ENCODE peak calls at places on chromosomes 3 and 15, in nine cellular contexts. S, U, W, T, F, H, O, Y and Z are unnamed samples.

GRCh38 chr3:51722362-51722761 is 15.5 kb downstream of the GRM2 start:
- DNase-seq in O (no peak), T (no peak), U (no peak), S (no peak), H (no peak), F (no peak), W (no peak), Y (no peak), Z (no peak)

GRCh38 chr3:151946606-151947005 is 73.2 kb downstream of the SUCNR1 start:
- DNase-seq in Y (no peak), T (no peak), O (no peak), U (no peak), S (no peak), F (no peak), H (no peak), W (no peak), Z (no peak)

GRCh38 chr3:187473778-187474406 is 105.7 kb downstream of the RTP4 start:
- DNase-seq in F (no peak), O (no peak), H (no peak), Y (no peak), W (no peak), S (no peak), T (no peak), U (no peak), Z (no peak)

GRCh38 chr3:183227586-183227985 is 25.5 kb upstream of the B3GNT5 start:
- DNase-seq in S (no peak), H (no peak), U (no peak), T (no peak), Y (no peak), F (no peak), O (no peak), W (no peak), Z (no peak)

GRCh38 chr15:74725241-74725774 is at the start of gene CYP1A1:
- DNase-seq in H (peak), U (no peak), T (no peak), Y (peak), W (no peak), S (peak), F (peak), O (no peak), Z (no peak)

GRCh38 chr3:192092388-192093005 is 631.5 kb downstream of the PYDC2 start:
- DNase-seq in Y (no peak), T (no peak), S (no peak), F (no peak), W (no peak), O (no peak), H (no peak), U (no peak), Z (no peak)

GRCh38 chr3:39910828-39911464 is 101.5 kb downstream of the MYRIP start:
- DNase-seq in U (no peak), F (no peak), O (no peak), H (no peak), T (no peak), W (no peak), S (no peak), Y (no peak), Z (no peak)

GRCh38 chr3:114299421-114299820 is 5.6 kb downstream of the TIGIT start:
- DNase-seq in T (no peak), F (peak), Y (peak), H (no peak), W (no peak), O (no peak), S (peak), U (no peak), Z (no peak)

GRCh38 chr3:481680-482079 is 285.1 kb downstream of the CHL1 start:
- DNase-seq in S (no peak), T (peak), H (no peak), O (no peak), F (no peak), W (no peak), U (no peak), Y (no peak), Z (no peak)

GRCh38 chr3:116140100-116140689 is 305.1 kb downstream of the LSAMP start:
- DNase-seq in U (no peak), T (peak), S (peak), F (no peak), Y (peak), W (no peak), O (no peak), H (peak), Z (no peak)

GRCh38 chr3:105719791-105720190 is 149.0 kb downstream of the CBLB start:
- DNase-seq in S (no peak), W (peak), F (no peak), H (no peak), U (no peak), O (no peak), Y (no peak), T (no peak), Z (no peak)

GRCh38 chr15:57732526-57733331 is 26.2 kb downstream of the POLR2M start:
- DNase-seq in S (peak), Y (no peak), W (no peak), T (peak), U (no peak), O (no peak), F (peak), H (peak), Z (no peak)

GRCh38 chr15:44082558-44083151 is 112.4 kb downstream of the FRMD5 start:
- DNase-seq in S (no peak), H (no peak), U (no peak), W (no peak), O (no peak), Y (no peak), F (no peak), T (no peak), Z (no peak)

GRCh38 chr3:136255672-136256406 is 5.7 kb downstream of the PCCB start:
- DNase-seq in W (no peak), F (no peak), H (peak), S (no peak), Y (peak), O (no peak), U (no peak), T (no peak), Z (no peak)

GRCh38 chr3:128555098-128555825 is 62.3 kb upstream of the GATA2 start:
- DNase-seq in U (no peak), H (no peak), S (no peak), W (no peak), T (no peak), Y (no peak), O (no peak), F (no peak), Z (no peak)

GRCh38 chr3:58657571-58658141 is 8.9 kb downstream of the FAM3D start:
- DNase-seq in U (no peak), Y (no peak), S (no peak), W (no peak), O (no peak), F (no peak), H (no peak), T (no peak), Z (no peak)

GRCh38 chr15:89553632-89554031 is 21.6 kb upstream of the TICRR start:
- DNase-seq in W (no peak), S (no peak), T (no peak), O (no peak), F (no peak), U (no peak), Y (no peak), H (no peak), Z (no peak)

GRCh38 chr15:66912001-66912400 is 153.4 kb upstream of the SMAD3 start:
- DNase-seq in T (no peak), S (no peak), H (no peak), O (no peak), Y (no peak), U (no peak), F (peak), W (no peak), Z (no peak)

GRCh38 chr3:190127207-190127606 is 6.5 kb upstream of the P3H2 start:
- DNase-seq in F (no peak), S (no peak), T (no peak), Y (no peak), U (no peak), H (no peak), W (no peak), O (no peak), Z (no peak)

GRCh38 chr3:39149059-39149455 is 4.3 kb downstream of the CSRNP1 start:
- DNase-seq in H (no peak), W (no peak), U (no peak), Y (no peak), F (no peak), O (no peak), T (no peak), S (no peak), Z (no peak)

GRCh38 chr3:30511524-30512278 is 94.7 kb upstream of the TGFBR2 start:
- DNase-seq in F (no peak), O (no peak), U (no peak), W (peak), H (no peak), Y (peak), S (no peak), T (no peak), Z (no peak)

GRCh38 chr15:58299311-58299850 is 132.4 kb upstream of the LIPC start:
- DNase-seq in H (no peak), O (no peak), S (no peak), Y (no peak), U (no peak), F (no peak), T (no peak), W (no peak), Z (no peak)

GRCh38 chr15:90845201-90845949 is 23.0 kb upstream of the FURIN start:
- DNase-seq in U (no peak), S (no peak), Y (no peak), F (peak), T (no peak), W (no peak), O (no peak), H (no peak), Z (no peak)

GRCh38 chr3:57864853-57865252 is 108.7 kb downstream of the SLMAP start:
- DNase-seq in Y (no peak), U (no peak), T (no peak), H (no peak), W (no peak), S (no peak), F (no peak), O (no peak), Z (no peak)

GRCh38 chr3:55313701-55314100 is 173.4 kb downstream of the WNT5A start:
- DNase-seq in H (no peak), U (no peak), Y (no peak), W (no peak), S (no peak), O (no peak), F (no peak), T (no peak), Z (no peak)

GRCh38 chr3:39801216-39801615 is 8.2 kb upstream of the MYRIP start:
- DNase-seq in S (no peak), H (no peak), F (no peak), W (no peak), Y (no peak), T (no peak), U (no peak), O (no peak), Z (no peak)

GRCh38 chr3:123667784-123668183 is 82.9 kb upstream of the HACD2 start:
- DNase-seq in H (no peak), F (no peak), W (no peak), Y (no peak), T (no peak), U (no peak), O (no peak), S (no peak), Z (no peak)